ENCODE peak calls at places on chromosomes 3 and 15, in four cellular contexts. One of them, this sample, is unnamed. For H3K9me1 and H3K9me3, the result is how much of the 10 kb centered on the place peaks cover.

GRCh38 chr3:53682807-53683206 is 163.4 kb downstream of the CHDH start:
- DNase-seq in IMR-90: no peak
- DNase-seq in K562: no peak
- DNase-seq in endothelial cell of umbilical vein: no peak
- DNase-seq in this sample: no peak

GRCh38 chr15:74799255-74799842 is 13.3 kb upstream of the LMAN1L start:
- DNase-seq in IMR-90: no peak
- DNase-seq in K562: no peak
- DNase-seq in endothelial cell of umbilical vein: no peak
- DNase-seq in this sample: no peak

GRCh38 chr3:139355502-139355901 is 11.7 kb downstream of the MRPS22 start:
- DNase-seq in IMR-90: peak
- DNase-seq in K562: no peak
- DNase-seq in endothelial cell of umbilical vein: no peak
- DNase-seq in this sample: no peak

GRCh38 chr3:65666426-65667091 is 372.2 kb downstream of the MAGI1 start:
- DNase-seq in IMR-90: peak
- DNase-seq in K562: no peak
- DNase-seq in endothelial cell of umbilical vein: no peak
- DNase-seq in this sample: no peak

GRCh38 chr3:67858492-67858891 is 204.1 kb upstream of the SUCLG2 start:
- DNase-seq in IMR-90: no peak
- DNase-seq in K562: no peak
- DNase-seq in endothelial cell of umbilical vein: no peak
- DNase-seq in this sample: no peak

GRCh38 chr3:29064085-29064484 is 216.8 kb upstream of the RBMS3 start:
- DNase-seq in IMR-90: peak
- DNase-seq in K562: no peak
- DNase-seq in endothelial cell of umbilical vein: no peak
- DNase-seq in this sample: no peak

GRCh38 chr3:170751083-170751893 is 118.7 kb downstream of the RPL22L1 start:
- DNase-seq in IMR-90: peak
- DNase-seq in K562: no peak
- DNase-seq in endothelial cell of umbilical vein: peak
- DNase-seq in this sample: no peak

GRCh38 chr3:114799789-114800188 is 347.3 kb downstream of the ZBTB20 start:
- DNase-seq in IMR-90: no peak
- DNase-seq in K562: no peak
- DNase-seq in endothelial cell of umbilical vein: no peak
- DNase-seq in this sample: no peak

GRCh38 chr3:140822381-140823047 is 119.1 kb upstream of the SLC25A36 start:
- DNase-seq in IMR-90: no peak
- DNase-seq in K562: no peak
- DNase-seq in endothelial cell of umbilical vein: no peak
- DNase-seq in this sample: no peak

GRCh38 chr15:99717129-99718024 is 15.9 kb downstream of the LYSMD4 start:
- DNase-seq in IMR-90: no peak
- DNase-seq in K562: no peak
- DNase-seq in endothelial cell of umbilical vein: no peak
- DNase-seq in this sample: no peak

GRCh38 chr3:41592753-41593152 is 369.1 kb downstream of the ULK4 start:
- DNase-seq in IMR-90: no peak
- DNase-seq in K562: no peak
- DNase-seq in endothelial cell of umbilical vein: no peak
- DNase-seq in this sample: no peak

GRCh38 chr3:139523166-139523565 is 16.4 kb downstream of the RBP1 start:
- DNase-seq in IMR-90: no peak
- DNase-seq in K562: no peak
- DNase-seq in endothelial cell of umbilical vein: no peak
- DNase-seq in this sample: no peak

GRCh38 chr15:29822685-29823459 is 604 bp upstream of the TJP1 start:
- DNase-seq in IMR-90: peak
- DNase-seq in K562: no peak
- DNase-seq in endothelial cell of umbilical vein: peak
- DNase-seq in this sample: no peak

GRCh38 chr3:143811602-143812001 is 36.7 kb downstream of the SLC9A9 start:
- DNase-seq in IMR-90: no peak
- DNase-seq in K562: no peak
- DNase-seq in endothelial cell of umbilical vein: no peak
- DNase-seq in this sample: no peak

GRCh38 chr3:126416943-126417342 is 22.2 kb downstream of the CFAP100 start:
- DNase-seq in IMR-90: no peak
- DNase-seq in K562: no peak
- DNase-seq in endothelial cell of umbilical vein: no peak
- DNase-seq in this sample: no peak

GRCh38 chr15:98801234-98801561 is 152.9 kb downstream of the IGF1R start:
- DNase-seq in IMR-90: no peak
- DNase-seq in K562: no peak
- DNase-seq in endothelial cell of umbilical vein: peak
- DNase-seq in this sample: no peak

GRCh38 chr3:13846716-13847570 is 32.9 kb downstream of the WNT7A start:
- DNase-seq in IMR-90: no peak
- DNase-seq in K562: no peak
- DNase-seq in endothelial cell of umbilical vein: no peak
- DNase-seq in this sample: no peak

GRCh38 chr3:178771511-178771910 is 235.3 kb downstream of the KCNMB2 start:
- DNase-seq in IMR-90: no peak
- DNase-seq in K562: no peak
- DNase-seq in endothelial cell of umbilical vein: no peak
- DNase-seq in this sample: no peak

GRCh38 chr3:52314495-52314894 is 1.6 kb upstream of the DNAH1 start:
- DNase-seq in IMR-90: no peak
- DNase-seq in K562: no peak
- DNase-seq in endothelial cell of umbilical vein: no peak
- DNase-seq in this sample: no peak

GRCh38 chr3:146187334-146187950 is 26.5 kb upstream of the PLOD2 start:
- DNase-seq in IMR-90: peak
- DNase-seq in K562: no peak
- DNase-seq in endothelial cell of umbilical vein: no peak
- DNase-seq in this sample: no peak

GRCh38 chr3:55873523-55874254 is 386.6 kb upstream of the WNT5A start:
- DNase-seq in IMR-90: peak
- DNase-seq in K562: no peak
- DNase-seq in endothelial cell of umbilical vein: no peak
- DNase-seq in this sample: no peak

GRCh38 chr15:41966920-41967465 is 5.4 kb downstream of the EHD4 start:
- DNase-seq in IMR-90: no peak
- DNase-seq in K562: no peak
- DNase-seq in endothelial cell of umbilical vein: no peak
- DNase-seq in this sample: no peak

GRCh38 chr15:31867536-31868442 is 162.5 kb upstream of the CHRNA7 start:
- DNase-seq in IMR-90: peak
- DNase-seq in K562: peak
- DNase-seq in endothelial cell of umbilical vein: peak
- DNase-seq in this sample: no peak

GRCh38 chr3:187291001-187291511 is 481 bp downstream of the MASP1 start:
- DNase-seq in IMR-90: peak
- DNase-seq in K562: no peak
- DNase-seq in endothelial cell of umbilical vein: no peak
- DNase-seq in this sample: no peak

GRCh38 chr3:49906004-49906860 is 2.6 kb upstream of the MST1R start:
- DNase-seq in IMR-90: peak
- DNase-seq in K562: peak
- DNase-seq in endothelial cell of umbilical vein: peak
- DNase-seq in this sample: no peak

GRCh38 chr3:39855517-39855916 is 46.1 kb downstream of the MYRIP start:
- DNase-seq in IMR-90: no peak
- DNase-seq in K562: no peak
- DNase-seq in endothelial cell of umbilical vein: no peak
- DNase-seq in this sample: no peak

GRCh38 chr3:20849975-20850374 is 664.0 kb upstream of the SGO1 start:
- DNase-seq in IMR-90: no peak
- DNase-seq in K562: no peak
- DNase-seq in endothelial cell of umbilical vein: no peak
- DNase-seq in this sample: no peak

GRCh38 chr15:52336530-52336929 is 40.9 kb upstream of the MYO5C start:
- DNase-seq in IMR-90: no peak
- DNase-seq in K562: no peak
- DNase-seq in endothelial cell of umbilical vein: no peak
- DNase-seq in this sample: no peak

GRCh38 chr3:32177702-32178198 is 60.7 kb upstream of the CMTM8 start:
- DNase-seq in IMR-90: peak
- DNase-seq in K562: peak
- DNase-seq in endothelial cell of umbilical vein: peak
- DNase-seq in this sample: peak

GRCh38 chr15:69665641-69666091 is 213.0 kb downstream of the RPLP1 start:
- DNase-seq in IMR-90: no peak
- DNase-seq in K562: no peak
- DNase-seq in endothelial cell of umbilical vein: no peak
- DNase-seq in this sample: no peak

GRCh38 chr15:69666441-69666882 is 213.8 kb downstream of the RPLP1 start:
- DNase-seq in IMR-90: peak
- DNase-seq in K562: no peak
- DNase-seq in endothelial cell of umbilical vein: no peak
- DNase-seq in this sample: no peak

GRCh38 chr15:69668963-69669362 is 216.3 kb downstream of the RPLP1 start:
- DNase-seq in IMR-90: no peak
- DNase-seq in K562: no peak
- DNase-seq in endothelial cell of umbilical vein: no peak
- DNase-seq in this sample: no peak

GRCh38 chr15:69666921-69667811 is 214.5 kb downstream of the RPLP1 start:
- DNase-seq in IMR-90: no peak
- DNase-seq in K562: no peak
- DNase-seq in endothelial cell of umbilical vein: no peak
- DNase-seq in this sample: no peak

DNA sequence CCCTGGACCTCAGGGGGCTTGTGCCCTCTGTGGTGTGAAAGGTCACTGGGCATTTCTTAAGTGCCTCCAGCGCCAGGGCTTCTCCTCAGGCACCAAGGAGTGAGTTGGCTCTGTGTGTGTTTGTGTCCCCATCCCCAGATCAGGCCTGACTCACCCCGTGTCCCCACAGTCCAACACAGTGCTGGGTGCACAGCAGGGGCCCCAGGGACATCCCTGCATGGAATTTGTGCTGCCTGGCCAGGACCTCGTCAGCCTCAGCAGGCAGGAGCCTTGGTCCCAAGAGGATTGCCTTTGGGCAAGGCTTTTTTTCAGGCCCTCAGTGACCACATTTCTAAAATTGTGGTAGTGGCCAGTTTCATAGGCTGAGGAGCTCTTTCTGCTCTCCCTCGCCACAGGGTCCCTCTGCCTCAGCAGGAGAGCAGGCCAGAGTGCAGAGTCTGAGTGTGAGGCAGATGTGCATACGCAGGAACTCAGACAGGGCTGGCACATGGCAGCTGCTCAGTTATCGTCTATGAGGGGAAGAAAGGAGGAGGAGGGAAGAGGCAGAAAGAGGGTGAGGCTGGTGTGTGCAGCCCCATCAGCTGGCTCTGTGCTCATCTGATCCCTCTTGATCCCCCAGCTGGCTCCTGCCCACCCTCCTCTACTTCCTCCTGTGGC is 215.6 kb downstream of the RPLP1 start:
- DNase-seq in IMR-90: no peak
- DNase-seq in K562: no peak
- DNase-seq in endothelial cell of umbilical vein: no peak
- DNase-seq in this sample: no peak
- H3K9me1 ChIP-seq in IMR-90: under half
- H3K9me1 ChIP-seq in K562: under half
- H3K9me1 ChIP-seq in endothelial cell of umbilical vein: under half
- H3K9me1 ChIP-seq in this sample: under half

DNA sequence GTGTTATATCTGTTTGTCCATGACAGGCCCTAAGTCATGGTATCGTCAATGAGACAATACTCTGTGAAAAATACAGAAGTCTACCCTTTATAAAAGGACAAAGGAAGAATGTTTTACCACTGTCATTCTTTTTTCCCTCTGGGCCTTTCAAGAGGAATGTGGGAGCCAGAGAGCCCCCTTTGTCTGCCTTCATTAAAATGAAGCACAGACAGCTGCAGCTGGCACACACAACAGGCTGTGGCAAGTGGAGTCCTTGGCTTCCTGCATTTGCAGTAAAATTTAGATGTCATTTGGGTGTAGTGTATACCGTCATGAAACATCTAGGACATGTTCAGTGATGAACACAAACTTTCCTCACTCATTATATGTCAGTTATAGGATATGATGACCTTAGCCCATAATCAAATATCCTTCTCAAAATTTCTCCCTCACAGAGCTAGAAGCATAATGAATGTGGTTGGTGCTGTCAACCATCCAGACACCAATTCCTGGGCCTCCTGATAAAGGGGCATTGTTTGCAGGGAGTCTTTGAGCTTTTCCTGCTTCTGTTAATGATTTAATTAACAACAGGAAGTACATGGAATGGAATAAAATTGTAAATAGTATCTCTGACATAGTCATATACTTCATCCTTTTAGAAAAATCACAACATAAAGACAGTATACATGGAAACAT is 76.3 kb downstream of the DHX36 start:
- DNase-seq in IMR-90: no peak
- DNase-seq in K562: no peak
- DNase-seq in endothelial cell of umbilical vein: no peak
- DNase-seq in this sample: no peak
- H3K4me3 ChIP-seq in IMR-90: no peak
- H3K4me3 ChIP-seq in K562: no peak
- H3K4me3 ChIP-seq in endothelial cell of umbilical vein: no peak
- H3K4me3 ChIP-seq in this sample: no peak

DNA sequence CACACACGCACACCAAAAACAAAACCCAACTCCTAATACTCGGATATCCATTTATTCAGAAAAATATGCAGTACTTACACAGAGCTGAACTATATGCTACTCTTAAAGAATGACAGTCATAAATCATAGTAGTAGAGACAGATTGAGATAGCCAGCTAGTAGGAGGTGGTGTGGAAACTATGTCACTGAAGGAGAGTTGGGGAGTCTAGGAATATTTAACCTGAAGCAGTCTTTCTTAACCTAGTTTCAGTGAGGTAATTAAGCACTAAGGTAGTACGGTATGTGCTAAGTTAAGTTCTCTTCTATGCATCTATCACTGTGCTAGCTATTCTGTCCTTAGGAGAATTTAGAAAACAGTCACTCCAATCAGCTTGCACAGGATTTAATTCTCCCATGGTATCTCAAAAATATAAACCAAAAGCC is 54.2 kb downstream of the ANKRD28 start:
- DNase-seq in IMR-90: no peak
- DNase-seq in K562: no peak
- DNase-seq in endothelial cell of umbilical vein: no peak
- DNase-seq in this sample: no peak
- H3K9me3 ChIP-seq in IMR-90: under half
- H3K9me3 ChIP-seq in K562: under half
- H3K9me3 ChIP-seq in endothelial cell of umbilical vein: under half
- H3K9me3 ChIP-seq in this sample: under half

DNA sequence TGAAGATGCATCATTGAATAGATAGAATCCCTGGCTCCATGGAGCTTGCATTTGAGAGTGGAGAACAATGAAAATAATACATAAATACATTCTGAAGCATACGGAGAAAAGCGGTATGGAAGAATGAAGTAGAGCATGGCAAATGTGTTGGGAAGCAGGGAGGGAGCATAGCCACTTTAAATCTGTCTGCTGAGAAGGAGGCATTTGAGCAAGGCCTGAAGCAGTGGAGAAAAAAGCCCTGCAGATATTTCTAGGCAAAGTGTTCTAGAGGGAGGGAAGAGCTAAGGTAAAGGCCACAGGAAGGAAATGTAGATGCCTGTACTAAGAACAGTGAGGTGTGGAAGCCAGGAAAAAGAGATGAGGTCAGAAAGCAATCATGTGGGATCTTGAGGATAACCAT is 484.8 kb downstream of the CNTN3 start:
- DNase-seq in IMR-90: no peak
- DNase-seq in K562: no peak
- DNase-seq in endothelial cell of umbilical vein: no peak
- DNase-seq in this sample: no peak
- H3K9me1 ChIP-seq in IMR-90: under half
- H3K9me1 ChIP-seq in K562: under half
- H3K9me1 ChIP-seq in endothelial cell of umbilical vein: under half
- H3K9me1 ChIP-seq in this sample: under half

GRCh38 chr3:31114929-31115283 is 220.4 kb upstream of the GADL1 start:
- DNase-seq in IMR-90: no peak
- DNase-seq in K562: no peak
- DNase-seq in endothelial cell of umbilical vein: no peak
- DNase-seq in this sample: no peak
- H3K4me3 ChIP-seq in IMR-90: no peak
- H3K4me3 ChIP-seq in K562: no peak
- H3K4me3 ChIP-seq in endothelial cell of umbilical vein: no peak
- H3K4me3 ChIP-seq in this sample: no peak

This sample was measured in keratinocyte.